ENCODE peak calls at places on chromosomes 1 and 21, in nine cellular contexts. V is EL; Q is choroid plexus epithelial cell; Y is lower leg skin; S is HEK293T; A is kidney tubule cell; R is astrocyte of the spinal cord; B is sciatic nerve; H is stimulated activated CD4-positive, alpha-beta T cell treated with anti-CD3 and anti-CD28 coated beads, Interleukin-1b, Interleukin-23, amount 100 ng/mL, for 4 hours. U is an unnamed sample.

GRCh38 chr1:196546272-196547245 is 61.7 kb downstream of the KCNT2 start:
- DNase-seq in V (no peak), Q (peak; percentile 97), Y (no peak), S (no peak), A (no peak), R (peak; percentile 19), B (no peak), H (no peak), U (no peak)

GRCh38 chr1:156889802-156890585 is 3.5 kb upstream of the PEAR1 start:
- DNase-seq in V (peak; percentile 74), Q (peak; percentile 87), Y (peak; percentile 62), S (peak; percentile 85), A (peak; percentile 74), R (peak; percentile 79), B (peak; percentile 92), H (peak; percentile 45), U (peak; percentile 80)

GRCh38 chr1:53176452-53177344 is 19.9 kb upstream of the CPT2 start:
- DNase-seq in V (no peak), Q (peak; percentile 41), Y (no peak), S (no peak), A (no peak), R (no peak), B (no peak), H (no peak), U (no peak)

GRCh38 chr1:215146252-215146975 is 63.9 kb downstream of the KCNK2 start:
- DNase-seq in V (peak; percentile 35), Q (peak; percentile 73), Y (no peak), S (no peak), A (peak; percentile 36), R (peak; percentile 65), B (no peak), H (no peak), U (no peak)

GRCh38 chr1:217138839-217139466 is 415.7 kb upstream of the ESRRG start:
- DNase-seq in V (no peak), Q (no peak), Y (no peak), S (no peak), A (no peak), R (no peak), B (no peak), H (no peak), U (no peak)

GRCh38 chr21:46207006-46207919 is 21.3 kb downstream of the LSS start:
- DNase-seq in V (no peak), Q (no peak), Y (no peak), S (no peak), A (no peak), R (no peak), B (peak; percentile 50), H (no peak), U (no peak)

GRCh38 chr1:246658567-246658966 is 65.6 kb upstream of the SCCPDH start:
- DNase-seq in V (no peak), Q (no peak), Y (no peak), S (no peak), A (peak; percentile 37), R (no peak), B (no peak), H (no peak), U (no peak)

GRCh38 chr1:13749543-13750307 is 49.7 kb downstream of the PRDM2 start:
- DNase-seq in V (peak; percentile 57), Q (peak; percentile 52), Y (peak; percentile 40), S (peak; percentile 45), A (peak; percentile 66), R (peak; percentile 26), B (peak; percentile 78), H (peak; percentile 8), U (peak; percentile 62)

GRCh38 chr1:106978477-106979322 is 77.8 kb upstream of the PRMT6 start:
- DNase-seq in V (peak; percentile 3), Q (peak; percentile 35), Y (no peak), S (no peak), A (no peak), R (no peak), B (no peak), H (no peak), U (no peak)

GRCh38 chr1:15251807-15252546 is 5.0 kb downstream of the FHAD1 start:
- DNase-seq in V (no peak), Q (no peak), Y (no peak), S (no peak), A (no peak), R (no peak), B (no peak), H (no peak), U (no peak)

GRCh38 chr1:23930270-23930669 is 17.1 kb upstream of the CNR2 start:
- DNase-seq in V (no peak), Q (no peak), Y (no peak), S (no peak), A (no peak), R (no peak), B (no peak), H (no peak), U (no peak)

GRCh38 chr1:37612186-37612585 is 16.4 kb upstream of the GNL2 start:
- DNase-seq in V (no peak), Q (no peak), Y (no peak), S (no peak), A (no peak), R (no peak), B (no peak), H (no peak), U (no peak)

GRCh38 chr1:16441312-16441641 is 753 bp downstream of the NECAP2 start:
- DNase-seq in V (peak; percentile 27), Q (peak; percentile 48), Y (no peak), S (no peak), A (no peak), R (peak; percentile 22), B (no peak), H (no peak), U (no peak)

GRCh38 chr1:26020390-26020789 is 1.2 kb upstream of the EXTL1 start:
- DNase-seq in V (peak; percentile 67), Q (peak; percentile 55), Y (no peak), S (no peak), A (no peak), R (no peak), B (no peak), H (no peak), U (no peak)

GRCh38 chr1:34758751-34759150 is 789 bp upstream of the GJB4 start:
- DNase-seq in V (no peak), Q (no peak), Y (no peak), S (no peak), A (peak; percentile 94), R (no peak), B (no peak), H (no peak), U (no peak)

GRCh38 chr21:38343691-38344090 is 86.9 kb downstream of the KCNJ15 start:
- DNase-seq in V (peak; percentile 21), Q (peak; percentile 17), Y (peak; percentile 48), S (no peak), A (peak; percentile 77), R (peak; percentile 89), B (no peak), H (no peak), U (peak; percentile 70)

GRCh38 chr1:208466054-208466590 is 221.9 kb upstream of the PLXNA2 start:
- DNase-seq in V (no peak), Q (no peak), Y (no peak), S (no peak), A (peak; percentile 54), R (no peak), B (no peak), H (no peak), U (no peak)

GRCh38 chr1:66532798-66533783 is 862 bp upstream of the SGIP1 start:
- DNase-seq in V (peak; percentile 90), Q (peak; percentile 90), Y (no peak), S (no peak), A (peak; percentile 77), R (peak; percentile 76), B (no peak), H (no peak), U (no peak)

GRCh38 chr1:246111570-246111969 is 395.5 kb downstream of the SMYD3 start:
- DNase-seq in V (no peak), Q (no peak), Y (no peak), S (no peak), A (no peak), R (no peak), B (no peak), H (no peak), U (no peak)

GRCh38 chr1:247293047-247293446 is 37.2 kb downstream of the VN1R5 start:
- DNase-seq in V (peak; percentile 30), Q (peak; percentile 90), Y (no peak), S (no peak), A (no peak), R (peak; percentile 63), B (no peak), H (no peak), U (no peak)

GRCh38 chr1:82880506-82880905 is 1079.8 kb downstream of the ADGRL2 start:
- DNase-seq in V (no peak), Q (no peak), Y (no peak), S (no peak), A (peak; percentile 4), R (no peak), B (no peak), H (no peak), U (no peak)

GRCh38 chr1:157490337-157491165 is 61.8 kb downstream of the FCRL5 start:
- DNase-seq in V (peak; percentile 62), Q (peak; percentile 66), Y (peak; percentile 55), S (peak; percentile 61), A (peak; percentile 72), R (peak; percentile 62), B (peak; percentile 83), H (peak; percentile 15), U (peak; percentile 65)

GRCh38 chr1:180173952-180174351 is 19.3 kb downstream of the QSOX1 start:
- DNase-seq in V (peak; percentile 18), Q (no peak), Y (no peak), S (no peak), A (no peak), R (peak; percentile 58), B (peak; percentile 69), H (no peak), U (peak; percentile 74)

GRCh38 chr1:6082430-6082971 is 36.8 kb downstream of the KCNAB2 start:
- DNase-seq in V (peak; percentile 5), Q (peak; percentile 16), Y (peak; percentile 38), S (peak; percentile 39), A (peak; percentile 8), R (no peak), B (no peak), H (no peak), U (no peak)

GRCh38 chr1:47175227-47175934 is 14.5 kb downstream of the PDZK1IP1 start:
- DNase-seq in V (peak; percentile 63), Q (peak; percentile 78), Y (peak; percentile 71), S (peak; percentile 82), A (peak; percentile 71), R (peak; percentile 51), B (no peak), H (peak; percentile 17), U (peak; percentile 58)

GRCh38 chr1:1437904-1438376 is 2.5 kb downstream of the VWA1 start:
- DNase-seq in V (peak; percentile 29), Q (no peak), Y (no peak), S (no peak), A (peak; percentile 90), R (no peak), B (no peak), H (no peak), U (no peak)

GRCh38 chr1:228174482-228175315 is 9.1 kb downstream of the IBA57 start:
- DNase-seq in V (no peak), Q (no peak), Y (no peak), S (peak; percentile 98), A (no peak), R (no peak), B (peak; percentile 62), H (no peak), U (no peak)

GRCh38 chr1:79815115-79815514 is 808.6 kb upstream of the ADGRL4 start:
- DNase-seq in V (peak; percentile 24), Q (no peak), Y (no peak), S (no peak), A (no peak), R (no peak), B (no peak), H (no peak), U (no peak)

GRCh38 chr1:211118407-211119102 is 15.4 kb downstream of the KCNH1 start:
- DNase-seq in V (peak; percentile 77), Q (no peak), Y (no peak), S (no peak), A (peak; percentile 2), R (peak; percentile 48), B (no peak), H (no peak), U (no peak)

GRCh38 chr1:48093696-48094518 is 96.7 kb upstream of the TRABD2B start:
- DNase-seq in V (peak; percentile 28), Q (peak; percentile 78), Y (peak; percentile 84), S (peak; percentile 85), A (peak; percentile 88), R (peak; percentile 33), B (no peak), H (peak; percentile 60), U (peak; percentile 87)

GRCh38 chr1:220149742-220150141 is 55.8 kb downstream of the IARS2 start:
- DNase-seq in V (no peak), Q (no peak), Y (no peak), S (no peak), A (no peak), R (no peak), B (no peak), H (no peak), U (no peak)